ENCODE peak calls at places on chromosomes 3 and 15, in five cellular contexts. K is IMR-90, E is GM12878, D is K562, M is SK-N-SH. A is an unnamed sample.

GRCh38 chr15:73686781-73687256 is 2.6 kb downstream of the CD276 start:
- DNase-seq in D (no peak), M (no peak), E (no peak), K (peak; percentile 97), A (no peak)

GRCh38 chr15:75577401-75578205 is 1.5 kb downstream of the PTPN9 start:
- DNase-seq in M (peak; percentile 41), D (no peak), K (peak; percentile 28), E (no peak), A (no peak)

GRCh38 chr3:21645121-21645897 is 105.7 kb downstream of the ZNF385D start:
- DNase-seq in K (peak; percentile 59), E (no peak), M (peak; percentile 5), D (no peak), A (no peak)

GRCh38 chr3:183822631-183823030 is 2.7 kb downstream of the MAP6D1 start:
- DNase-seq in M (no peak), D (no peak), E (no peak), K (no peak), A (no peak)

GRCh38 chr3:122314467-122314866 is 10.6 kb upstream of the CSTA start:
- DNase-seq in K (peak; percentile 7), D (no peak), M (no peak), E (no peak), A (no peak)

GRCh38 chr15:41832875-41833274 is 5.0 kb downstream of the JMJD7 start:
- DNase-seq in E (no peak), M (no peak), K (no peak), D (no peak), A (no peak)

GRCh38 chr3:138070006-138070405 is 45.4 kb downstream of the DZIP1L start:
- DNase-seq in K (no peak), E (no peak), M (no peak), D (no peak), A (no peak)

GRCh38 chr15:68114356-68114755 is 60.2 kb downstream of the PIAS1 start:
- DNase-seq in D (no peak), K (peak; percentile 54), M (no peak), E (no peak), A (no peak)

GRCh38 chr15:48647963-48648362 is 2.5 kb upstream of the FBN1 start:
- DNase-seq in E (no peak), K (peak; percentile 56), M (peak; percentile 31), D (no peak), A (no peak)

GRCh38 chr15:22887157-22887951 is 48.9 kb downstream of the NIPA2 start:
- DNase-seq in M (no peak), E (no peak), K (peak; percentile 94), D (peak; percentile 40), A (no peak)

GRCh38 chr15:49225572-49226281 is 55.7 kb downstream of the GALK2 start:
- DNase-seq in D (peak; percentile 14), M (peak; percentile 14), E (no peak), K (peak; percentile 60), A (no peak)

GRCh38 chr3:132161608-132162007 is 126.8 kb upstream of the CPNE4 start:
- DNase-seq in E (no peak), D (no peak), K (no peak), M (no peak), A (no peak)

GRCh38 chr3:174937488-174937887 is 78.4 kb downstream of the NAALADL2 start:
- DNase-seq in E (no peak), M (no peak), K (peak; percentile 85), D (no peak), A (no peak)

GRCh38 chr15:82855286-82856092 is 46.1 kb downstream of the WHAMM start:
- DNase-seq in D (no peak), M (no peak), E (no peak), K (no peak), A (no peak)

GRCh38 chr3:61669676-61670299 is 108.4 kb downstream of the PTPRG start:
- DNase-seq in M (no peak), D (no peak), E (no peak), K (no peak), A (no peak)

GRCh38 chr3:133152056-133152455 is 113.9 kb downstream of the TMEM108 start:
- DNase-seq in M (no peak), E (no peak), K (no peak), D (no peak), A (no peak)

GRCh38 chr3:127061641-127062040 is 78.7 kb downstream of the PLXNA1 start:
- DNase-seq in D (no peak), M (no peak), K (no peak), E (no peak), A (no peak)

GRCh38 chr15:23566070-23567050 is 886 bp downstream of the MKRN3 start:
- DNase-seq in E (no peak), M (peak; percentile 77), D (peak; percentile 60), K (no peak), A (peak; percentile 60)

GRCh38 chr3:69239063-69239462 is 116.7 kb upstream of the LMOD3 start:
- DNase-seq in K (no peak), D (no peak), M (no peak), E (no peak), A (no peak)

GRCh38 chr3:73192036-73192738 is 130.7 kb downstream of the EBLN2 start:
- DNase-seq in K (no peak), M (peak; percentile 61), D (peak; percentile 19), E (no peak), A (peak; percentile 58)

GRCh38 chr15:101135532-101136166 is 116.2 kb downstream of the CHSY1 start:
- DNase-seq in K (no peak), M (no peak), D (no peak), E (peak; percentile 84), A (no peak)

GRCh38 chr3:157088133-157088488 is 71.8 kb downstream of the CCNL1 start:
- DNase-seq in K (no peak), M (no peak), D (no peak), E (no peak), A (no peak)

GRCh38 chr3:122030381-122031122 is 8.5 kb upstream of the ILDR1 start:
- DNase-seq in K (peak; percentile 41), E (peak; percentile 74), M (no peak), D (no peak), A (no peak)

GRCh38 chr15:63353887-63354286 is 27.8 kb downstream of the CA12 start:
- DNase-seq in M (no peak), E (no peak), K (no peak), D (no peak), A (no peak)

GRCh38 chr3:2921903-2922302 is 188.3 kb downstream of the IL5RA start:
- DNase-seq in D (no peak), M (peak; percentile 66), K (no peak), E (peak; percentile 24), A (peak; percentile 5)

GRCh38 chr15:40928975-40929729 is at the start of gene DLL4:
- DNase-seq in M (peak; percentile 80), K (peak; percentile 59), E (no peak), D (peak; percentile 94), A (peak; percentile 54)

GRCh38 chr15:78597583-78597982 is 23.2 kb downstream of the CHRNA3 start:
- DNase-seq in E (no peak), D (no peak), M (no peak), K (no peak), A (no peak)

GRCh38 chr3:142027713-142028112 is 121.6 kb downstream of the TFDP2 start:
- DNase-seq in D (no peak), M (peak; percentile 10), K (no peak), E (no peak), A (no peak)

GRCh38 chr3:27712136-27713065 is 9.7 kb downstream of the EOMES start:
- DNase-seq in E (no peak), K (peak; percentile 75), D (peak; percentile 66), M (peak; percentile 86), A (peak; percentile 55)

GRCh38 chr3:104596551-104596950 is 770.2 kb upstream of the ALCAM start:
- DNase-seq in M (peak; percentile 14), D (no peak), E (peak; percentile 20), K (peak; percentile 67), A (peak; percentile 25)

GRCh38 chr15:70016511-70016994 is 81.2 kb downstream of the TLE3 start:
- DNase-seq in D (no peak), K (no peak), E (peak; percentile 82), M (no peak), A (no peak)

GRCh38 chr15:71364117-71364584 is 248.9 kb downstream of the THSD4 start:
- DNase-seq in E (no peak), M (no peak), D (no peak), K (no peak), A (no peak)

GRCh38 chr3:46846624-46847542 is 16.4 kb downstream of the MYL3 start:
- DNase-seq in E (no peak), M (no peak), D (no peak), K (no peak), A (no peak)

GRCh38 chr3:134609821-134610454 is 40.9 kb downstream of the KY start:
- DNase-seq in E (no peak), M (no peak), K (no peak), D (no peak), A (no peak)

GRCh38 chr3:113968986-113969385 is 21.2 kb downstream of the ZDHHC23 start:
- DNase-seq in E (no peak), K (no peak), D (no peak), M (no peak), A (peak; percentile 4)

GRCh38 chr3:101262393-101263240 is 57.8 kb downstream of the IMPG2 start:
- DNase-seq in E (no peak), D (no peak), K (no peak), M (no peak), A (no peak)

GRCh38 chr15:39327005-39327725 is 253.7 kb upstream of the THBS1 start:
- DNase-seq in D (no peak), K (no peak), E (no peak), M (no peak), A (no peak)

GRCh38 chr3:58206406-58207011 is 4.3 kb downstream of the DNASE1L3 start:
- DNase-seq in K (peak; percentile 56), D (no peak), M (no peak), E (no peak), A (peak; percentile 47)
- TF ChIP-seq MXI1 in K (no peak), D (no peak), M (no peak), E (no peak), A (no peak)

DNA sequence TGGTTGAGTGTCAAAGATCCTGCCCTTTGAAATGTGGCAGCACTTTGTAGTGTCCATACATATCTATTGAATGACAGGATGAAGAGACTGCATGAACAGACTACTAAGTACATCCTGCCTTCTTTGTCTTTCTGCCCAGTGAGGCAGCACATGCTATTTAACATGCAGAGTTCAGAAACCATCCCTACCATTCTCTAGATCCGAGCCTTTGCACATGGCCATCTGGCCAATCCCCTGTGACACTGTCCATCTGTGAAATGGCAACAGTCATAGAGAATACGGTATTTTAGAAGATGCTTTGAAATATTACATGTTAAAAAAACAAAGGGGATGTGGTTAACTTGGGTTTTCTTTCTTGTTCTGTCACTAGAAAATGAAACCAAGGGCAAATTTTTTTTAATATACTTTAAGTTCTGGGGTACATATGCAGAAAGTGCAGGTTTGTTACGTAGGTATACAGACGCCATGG is 519.6 kb downstream of the NTRK3 start:
- DNase-seq in E (no peak), D (no peak), M (no peak), K (peak; percentile 22), A (no peak)
- TF ChIP-seq MXI1 in E (no peak), D (no peak), M (no peak), K (no peak), A (no peak)

GRCh38 chr3:196969660-196970546 is 1.3 kb upstream of the PIGZ start:
- DNase-seq in E (no peak), D (peak; percentile 88), M (peak; percentile 97), K (peak; percentile 35), A (no peak)
- TF ChIP-seq MXI1 in E (peak; percentile 30), D (no peak), M (no peak), K (no peak), A (no peak)

GRCh38 chr15:89837134-89837829 is 22.6 kb upstream of the ANPEP start:
- DNase-seq in K (peak; percentile 59), E (no peak), M (no peak), D (no peak), A (no peak)
- TF ChIP-seq MXI1 in K (no peak), E (no peak), M (no peak), D (no peak), A (no peak)

GRCh38 chr15:92391640-92392039 is 2.0 kb upstream of the ST8SIA2 start:
- DNase-seq in K (peak; percentile 1), M (no peak), D (no peak), E (no peak), A (peak; percentile 6)
- TF ChIP-seq MXI1 in K (no peak), M (no peak), D (no peak), E (no peak), A (no peak)

A was measured in HepG2.